ENCODE peak calls at places on chromosomes 2 and 18, in four cellular contexts. P, K, A and B are unnamed samples.

GRCh38 chr2:216849987-216850386 is 9.9 kb downstream of the TNP1 start:
- DNase-seq in P (no peak), K (no peak), A (no peak), B (peak; percentile 53)

GRCh38 chr2:219476605-219477578 is 21.8 kb upstream of the GMPPA start:
- DNase-seq in P (no peak), K (no peak), A (no peak), B (no peak)

GRCh38 chr2:37832590-37833197 is 92.4 kb upstream of the RMDN2 start:
- DNase-seq in P (peak; percentile 68), K (peak; percentile 65), A (peak; percentile 94), B (peak; percentile 92)

GRCh38 chr2:30681022-30681421 is 126.2 kb downstream of the CAPN13 start:
- DNase-seq in P (no peak), K (no peak), A (no peak), B (no peak)

GRCh38 chr2:16154501-16155280 is 214.3 kb downstream of the MYCN start:
- DNase-seq in P (no peak), K (no peak), A (no peak), B (no peak)

GRCh38 chr18:67035026-67035425 is 431.1 kb upstream of the CDH19 start:
- DNase-seq in P (no peak), K (no peak), A (no peak), B (no peak)

GRCh38 chr2:230958803-230959756 is 34.0 kb upstream of the GPR55 start:
- DNase-seq in P (no peak), K (no peak), A (peak; percentile 45), B (no peak)

GRCh38 chr2:170814551-170815245 is 2.0 kb upstream of the GAD1 start:
- DNase-seq in P (no peak), K (no peak), A (no peak), B (no peak)

GRCh38 chr18:57275111-57275510 is 77.2 kb upstream of the ST8SIA3 start:
- DNase-seq in P (no peak), K (no peak), A (peak; percentile 22), B (no peak)

GRCh38 chr2:187912956-187913355 is 358.7 kb upstream of the TFPI start:
- DNase-seq in P (no peak), K (no peak), A (no peak), B (no peak)

GRCh38 chr2:215136669-215137328 is 1.6 kb downstream of the ABCA12 start:
- DNase-seq in P (peak; percentile 72), K (no peak), A (no peak), B (peak; percentile 14)

GRCh38 chr2:99784946-99785345 is 295.1 kb upstream of the REV1 start:
- DNase-seq in P (no peak), K (no peak), A (no peak), B (no peak)

GRCh38 chr2:235324324-235324723 is 169.5 kb upstream of the AGAP1 start:
- DNase-seq in P (no peak), K (no peak), A (no peak), B (no peak)

GRCh38 chr2:169637620-169638019 is 53.5 kb downstream of the PPIG start:
- DNase-seq in P (no peak), K (peak; percentile 67), A (no peak), B (no peak)

GRCh38 chr2:9709539-9710285 is 78.9 kb upstream of the YWHAQ start:
- DNase-seq in P (no peak), K (no peak), A (no peak), B (no peak)

GRCh38 chr2:121722479-121722878 is 14.2 kb downstream of the NIFK start:
- DNase-seq in P (no peak), K (no peak), A (no peak), B (peak; percentile 59)

GRCh38 chr2:206989306-206989705 is 50.0 kb downstream of the CPO start:
- DNase-seq in P (no peak), K (no peak), A (peak; percentile 21), B (peak; percentile 28)

GRCh38 chr2:228283491-228284171 is 102.1 kb upstream of the SPHKAP start:
- DNase-seq in P (no peak), K (no peak), A (no peak), B (no peak)